ENCODE peak calls at places on chromosomes 7 and 10, in four cellular contexts. One of them, this sample, is unnamed.

GRCh38 chr7:44799939-44800338 is 3.5 kb downstream of the PPIA start:
- DNase-seq in A549: no peak
- DNase-seq in K562: no peak
- DNase-seq in GM12878: no peak
- DNase-seq in this sample: no peak

GRCh38 chr7:102101111-102101551 is 185.5 kb upstream of the SH2B2 start:
- DNase-seq in A549: no peak
- DNase-seq in K562: no peak
- DNase-seq in GM12878: no peak
- DNase-seq in this sample: no peak

GRCh38 chr10:135601-136464 is 578 bp downstream of the ZMYND11 start:
- DNase-seq in A549: peak; percentile 64
- DNase-seq in K562: peak; percentile 61
- DNase-seq in GM12878: no peak
- DNase-seq in this sample: peak; percentile 79

GRCh38 chr7:143245123-143245522 is 18.1 kb upstream of the GSTK1 start:
- DNase-seq in A549: peak; percentile 17
- DNase-seq in K562: no peak
- DNase-seq in GM12878: no peak
- DNase-seq in this sample: peak; percentile 50

GRCh38 chr7:51376420-51377092 is 59.9 kb upstream of the COBL start:
- DNase-seq in A549: peak; percentile 89
- DNase-seq in K562: peak; percentile 85
- DNase-seq in GM12878: no peak
- DNase-seq in this sample: no peak

GRCh38 chr10:23826399-23826798 is 382.5 kb upstream of the KIAA1217 start:
- DNase-seq in A549: peak; percentile 9
- DNase-seq in K562: peak; percentile 5
- DNase-seq in GM12878: no peak
- DNase-seq in this sample: peak; percentile 41

GRCh38 chr7:149714081-149714909 is 59.1 kb downstream of the ZNF467 start:
- DNase-seq in A549: peak; percentile 83
- DNase-seq in K562: peak; percentile 98
- DNase-seq in GM12878: peak; percentile 32
- DNase-seq in this sample: peak; percentile 88

GRCh38 chr10:71878327-71879034 is 27.4 kb upstream of the PSAP start:
- DNase-seq in A549: no peak
- DNase-seq in K562: peak; percentile 76
- DNase-seq in GM12878: no peak
- DNase-seq in this sample: peak; percentile 91

GRCh38 chr10:99593312-99593711 is 26.9 kb downstream of the SLC25A28 start:
- DNase-seq in A549: peak; percentile 25
- DNase-seq in K562: no peak
- DNase-seq in GM12878: no peak
- DNase-seq in this sample: no peak

GRCh38 chr10:99524050-99524666 is 8.6 kb upstream of the NKX2-3 start:
- DNase-seq in A549: no peak
- DNase-seq in K562: no peak
- DNase-seq in GM12878: no peak
- DNase-seq in this sample: no peak

GRCh38 chr10:18359839-18360238 is 219.6 kb downstream of the CACNB2 start:
- DNase-seq in A549: no peak
- DNase-seq in K562: no peak
- DNase-seq in GM12878: no peak
- DNase-seq in this sample: no peak

GRCh38 chr10:127293640-127294039 is 97.2 kb upstream of the INSYN2A start:
- DNase-seq in A549: no peak
- DNase-seq in K562: no peak
- DNase-seq in GM12878: no peak
- DNase-seq in this sample: no peak

GRCh38 chr7:35697414-35698175 is 2.7 kb upstream of the HERPUD2 start:
- DNase-seq in A549: peak; percentile 33
- DNase-seq in K562: peak; percentile 15
- DNase-seq in GM12878: no peak
- DNase-seq in this sample: no peak

GRCh38 chr7:68529221-68529620 is 1069.1 kb upstream of the AUTS2 start:
- DNase-seq in A549: no peak
- DNase-seq in K562: peak; percentile 6
- DNase-seq in GM12878: no peak
- DNase-seq in this sample: peak; percentile 7

GRCh38 chr7:113986216-113986615 is 67.4 kb upstream of the PPP1R3A start:
- DNase-seq in A549: no peak
- DNase-seq in K562: no peak
- DNase-seq in GM12878: no peak
- DNase-seq in this sample: no peak

GRCh38 chr10:88984525-88984924 is 6.1 kb upstream of the FAS start:
- DNase-seq in A549: no peak
- DNase-seq in K562: no peak
- DNase-seq in GM12878: no peak
- DNase-seq in this sample: no peak

GRCh38 chr7:142787783-142788182 is 17.0 kb downstream of the PRSS2 start:
- DNase-seq in A549: no peak
- DNase-seq in K562: no peak
- DNase-seq in GM12878: no peak
- DNase-seq in this sample: no peak

GRCh38 chr10:24462340-24462739 is 253.4 kb downstream of the KIAA1217 start:
- DNase-seq in A549: no peak
- DNase-seq in K562: no peak
- DNase-seq in GM12878: no peak
- DNase-seq in this sample: no peak

GRCh38 chr7:73892003-73892975 is 31.3 kb downstream of the TMEM270 start:
- DNase-seq in A549: no peak
- DNase-seq in K562: peak; percentile 40
- DNase-seq in GM12878: no peak
- DNase-seq in this sample: no peak

GRCh38 chr10:26441491-26442214 is 3.5 kb downstream of the APBB1IP start:
- DNase-seq in A549: no peak
- DNase-seq in K562: no peak
- DNase-seq in GM12878: no peak
- DNase-seq in this sample: no peak

GRCh38 chr10:2839081-2839725 is 228.1 kb upstream of the PFKP start:
- DNase-seq in A549: peak; percentile 49
- DNase-seq in K562: peak; percentile 57
- DNase-seq in GM12878: no peak
- DNase-seq in this sample: peak; percentile 60

GRCh38 chr10:97355571-97355975 is 21.0 kb upstream of the FRAT2 start:
- DNase-seq in A549: no peak
- DNase-seq in K562: no peak
- DNase-seq in GM12878: no peak
- DNase-seq in this sample: peak; percentile 26

DNA sequence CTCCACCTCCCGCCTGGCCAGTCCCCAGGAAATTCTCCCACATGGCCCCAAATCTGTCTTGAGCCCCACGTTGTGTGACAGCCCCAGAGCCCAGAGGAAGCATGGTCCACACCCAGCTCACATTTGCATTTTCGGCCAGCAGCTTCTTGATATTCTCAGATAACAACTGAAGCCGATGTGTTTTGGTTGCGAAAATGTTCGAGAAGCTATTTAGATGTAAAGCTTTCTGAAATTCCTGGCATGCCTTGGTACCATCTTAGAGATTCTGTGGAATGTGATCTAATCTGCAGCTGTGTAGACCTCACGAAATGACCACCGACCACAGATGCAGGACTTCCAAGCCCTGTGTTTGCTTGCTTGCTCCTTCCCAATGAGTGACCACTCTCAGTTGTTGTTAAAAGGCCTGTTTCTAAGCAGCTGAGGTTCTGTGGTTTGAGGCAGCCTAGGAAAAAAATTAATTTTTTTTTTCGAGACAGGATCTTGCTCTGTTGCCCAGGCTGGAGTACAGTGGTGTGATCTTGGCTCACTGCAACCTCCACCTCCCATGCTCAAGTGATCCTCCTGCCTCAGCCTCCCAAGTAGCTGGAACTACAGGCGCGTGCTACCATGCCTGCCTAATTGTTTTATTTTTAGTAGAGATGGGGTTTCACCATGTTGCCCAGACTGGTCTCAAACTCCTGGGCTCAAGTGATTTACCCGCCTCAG is 8.8 kb downstream of the SLC4A2 start:
- DNase-seq in A549: no peak
- DNase-seq in K562: no peak
- DNase-seq in GM12878: no peak
- DNase-seq in this sample: no peak
- TF ChIP-seq MAX in A549: no peak
- TF ChIP-seq MAX in K562: no peak
- TF ChIP-seq MAX in GM12878: no peak
- TF ChIP-seq MAX in this sample: no peak

GRCh38 chr7:130275826-130276291 is 9.2 kb downstream of the CPA2 start:
- DNase-seq in A549: no peak
- DNase-seq in K562: no peak
- DNase-seq in GM12878: no peak
- DNase-seq in this sample: no peak

GRCh38 chr7:130272456-130273080 is 5.9 kb downstream of the CPA2 start:
- DNase-seq in A549: no peak
- DNase-seq in K562: no peak
- DNase-seq in GM12878: no peak
- DNase-seq in this sample: peak; percentile 46

GRCh38 chr7:130274983-130275649 is 8.5 kb downstream of the CPA2 start:
- DNase-seq in A549: no peak
- DNase-seq in K562: no peak
- DNase-seq in GM12878: no peak
- DNase-seq in this sample: peak; percentile 15

GRCh38 chr7:130273081-130273699 is 6.5 kb downstream of the CPA2 start:
- DNase-seq in A549: no peak
- DNase-seq in K562: peak; percentile 31
- DNase-seq in GM12878: no peak
- DNase-seq in this sample: peak; percentile 94

GRCh38 chr7:130273863-130274262 is 7.2 kb downstream of the CPA2 start:
- DNase-seq in A549: no peak
- DNase-seq in K562: no peak
- DNase-seq in GM12878: no peak
- DNase-seq in this sample: no peak
- TF ChIP-seq MYC in A549: no peak
- TF ChIP-seq MYC in K562: no peak
- TF ChIP-seq MYC in GM12878: no peak
- TF ChIP-seq MYC in this sample: no peak

GRCh38 chr7:28408974-28409715 is 3.2 kb upstream of the CREB5 start:
- DNase-seq in A549: peak; percentile 85
- DNase-seq in K562: peak; percentile 81
- DNase-seq in GM12878: no peak
- DNase-seq in this sample: peak; percentile 85

GRCh38 chr7:28409716-28410627 is 2.3 kb upstream of the CREB5 start:
- DNase-seq in A549: peak; percentile 26
- DNase-seq in K562: no peak
- DNase-seq in GM12878: no peak
- DNase-seq in this sample: no peak

GRCh38 chr7:28408105-28408973 is 4.0 kb upstream of the CREB5 start:
- DNase-seq in A549: no peak
- DNase-seq in K562: no peak
- DNase-seq in GM12878: no peak
- DNase-seq in this sample: no peak

GRCh38 chr7:28411876-28412662 is at the start of gene CREB5:
- DNase-seq in A549: peak; percentile 45
- DNase-seq in K562: peak; percentile 8
- DNase-seq in GM12878: no peak
- DNase-seq in this sample: no peak

GRCh38 chr7:28410628-28411578 is 1.4 kb upstream of the CREB5 start:
- DNase-seq in A549: peak; percentile 7
- DNase-seq in K562: no peak
- DNase-seq in GM12878: no peak
- DNase-seq in this sample: peak; percentile 77
- H3K4me3 ChIP-seq in A549: peak overlapping the region; percentile 47
- H3K4me3 ChIP-seq in K562: no peak overlapping the region
- H3K4me3 ChIP-seq in GM12878: peak overlapping the region; percentile 53
- H3K4me3 ChIP-seq in this sample: peak overlapping the region; percentile 49

GRCh38 chr10:80406249-80406648 is 2.1 kb upstream of the PRXL2A start:
- DNase-seq in A549: no peak
- DNase-seq in K562: no peak
- DNase-seq in GM12878: no peak
- DNase-seq in this sample: no peak

GRCh38 chr10:80409121-80409520 is 770 bp downstream of the PRXL2A start:
- DNase-seq in A549: no peak
- DNase-seq in K562: no peak
- DNase-seq in GM12878: no peak
- DNase-seq in this sample: no peak

GRCh38 chr10:80405636-80406035 is 2.7 kb upstream of the PRXL2A start:
- DNase-seq in A549: no peak
- DNase-seq in K562: no peak
- DNase-seq in GM12878: no peak
- DNase-seq in this sample: no peak

GRCh38 chr10:80408198-80409085 is at the start of gene PRXL2A:
- DNase-seq in A549: peak; percentile 78
- DNase-seq in K562: peak; percentile 40
- DNase-seq in GM12878: no peak
- DNase-seq in this sample: peak; percentile 68

DNA sequence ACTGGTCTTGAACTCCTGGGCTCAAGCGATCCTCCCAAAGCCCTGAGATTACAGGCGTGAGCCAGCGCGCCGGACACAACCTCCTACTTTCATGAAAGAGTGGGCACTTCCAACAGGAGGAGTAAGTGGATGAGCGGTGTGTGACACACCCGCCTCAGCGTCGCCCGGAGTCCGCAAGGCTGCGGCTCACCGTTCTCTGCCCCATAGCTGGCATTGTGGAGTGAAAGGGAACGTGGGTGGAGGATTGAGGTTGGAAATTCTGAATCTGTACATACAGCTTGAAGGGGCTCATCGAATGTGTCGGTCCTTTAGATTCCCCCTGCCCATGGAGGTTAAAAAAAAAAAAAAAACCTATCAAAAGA is 534 bp upstream of the PRXL2A start:
- DNase-seq in A549: peak; percentile 69
- DNase-seq in K562: no peak
- DNase-seq in GM12878: no peak
- DNase-seq in this sample: no peak
- TF ChIP-seq MAX in A549: no peak
- TF ChIP-seq MAX in K562: no peak
- TF ChIP-seq MAX in GM12878: no peak
- TF ChIP-seq MAX in this sample: no peak

GRCh38 chr10:91596821-91597396 is 36.0 kb downstream of the PPP1R3C start:
- DNase-seq in A549: peak; percentile 87
- DNase-seq in K562: no peak
- DNase-seq in GM12878: no peak
- DNase-seq in this sample: peak; percentile 17
- TF ChIP-seq MYC in A549: no peak
- TF ChIP-seq MYC in K562: no peak
- TF ChIP-seq MYC in GM12878: no peak
- TF ChIP-seq MYC in this sample: no peak